ENCODE peak calls at places on chromosomes 1 and 21, in six cellular contexts. Q, R, G, S, H and B are unnamed samples.

GRCh38 chr21:45539796-45540600 is 2.2 kb downstream of the SLC19A1 start:
- DNase-seq in Q (no peak), R (no peak), G (no peak), S (no peak), H (no peak), B (no peak)

GRCh38 chr1:218182455-218182854 is 102.6 kb upstream of the RRP15 start:
- DNase-seq in Q (no peak), R (no peak), G (no peak), S (no peak), H (no peak), B (no peak)

GRCh38 chr1:18960409-18960808 is 3.9 kb upstream of the IFFO2 start:
- DNase-seq in Q (no peak), R (no peak), G (no peak), S (no peak), H (no peak), B (no peak)

GRCh38 chr1:44723496-44724407 is 7.2 kb downstream of the RNU5D-1 start:
- DNase-seq in Q (peak), R (no peak), G (no peak), S (no peak), H (no peak), B (no peak)

GRCh38 chr21:25563399-25564116 is 43.7 kb downstream of the MRPL39 start:
- DNase-seq in Q (peak), R (peak), G (no peak), S (no peak), H (peak), B (no peak)

GRCh38 chr21:28893687-28894086 is 99.0 kb downstream of the LTN1 start:
- DNase-seq in Q (no peak), R (no peak), G (no peak), S (no peak), H (no peak), B (no peak)

GRCh38 chr1:210684466-210685294 is 356.0 kb downstream of the HHAT start:
- DNase-seq in Q (peak), R (no peak), G (no peak), S (no peak), H (no peak), B (no peak)

GRCh38 chr1:155867766-155868165 is 8.4 kb downstream of the SYT11 start:
- DNase-seq in Q (no peak), R (no peak), G (no peak), S (no peak), H (no peak), B (no peak)

GRCh38 chr1:181739214-181739613 is 255.9 kb downstream of the CACNA1E start:
- DNase-seq in Q (no peak), R (no peak), G (no peak), S (no peak), H (no peak), B (no peak)

GRCh38 chr1:8439015-8439702 is 121.2 kb downstream of the SLC45A1 start:
- DNase-seq in Q (peak), R (peak), G (peak), S (peak), H (peak), B (peak)

GRCh38 chr1:31683997-31684396 is 19.8 kb downstream of the COL16A1 start:
- DNase-seq in Q (peak), R (no peak), G (no peak), S (no peak), H (no peak), B (no peak)

GRCh38 chr1:40662864-40663263 is 2.6 kb downstream of the RIMS3 start:
- DNase-seq in Q (no peak), R (peak), G (peak), S (no peak), H (no peak), B (no peak)

GRCh38 chr1:99705385-99705784 is 59.5 kb downstream of the PALMD start:
- DNase-seq in Q (no peak), R (peak), G (no peak), S (no peak), H (peak), B (no peak)

GRCh38 chr1:41427943-41428735 is 56.3 kb downstream of the EDN2 start:
- DNase-seq in Q (no peak), R (no peak), G (no peak), S (no peak), H (no peak), B (no peak)

GRCh38 chr1:40646385-40646784 is 19.1 kb downstream of the RIMS3 start:
- DNase-seq in Q (no peak), R (peak), G (peak), S (no peak), H (peak), B (no peak)

GRCh38 chr1:221030121-221030649 is 150.9 kb downstream of the HLX start:
- DNase-seq in Q (no peak), R (no peak), G (no peak), S (no peak), H (no peak), B (no peak)

GRCh38 chr1:109625601-109626560 is 6.2 kb downstream of the AMPD2 start:
- DNase-seq in Q (no peak), R (no peak), G (no peak), S (no peak), H (no peak), B (no peak)

GRCh38 chr1:235295902-235296350 is 32.1 kb downstream of the ARID4B start:
- DNase-seq in Q (no peak), R (no peak), G (peak), S (no peak), H (peak), B (peak)

GRCh38 chr1:6523566-6523965 is 30.7 kb downstream of the NOL9 start:
- DNase-seq in Q (peak), R (peak), G (peak), S (no peak), H (peak), B (no peak)

GRCh38 chr21:45076245-45076661 is 1.9 kb downstream of the ADARB1 start:
- DNase-seq in Q (no peak), R (peak), G (peak), S (no peak), H (peak), B (no peak)

GRCh38 chr1:210758761-210759160 is 375.2 kb downstream of the KCNH1 start:
- DNase-seq in Q (no peak), R (peak), G (no peak), S (no peak), H (no peak), B (no peak)

GRCh38 chr1:53765656-53766055 is 26.7 kb upstream of the GLIS1 start:
- DNase-seq in Q (peak), R (peak), G (peak), S (no peak), H (peak), B (peak)

GRCh38 chr21:43916691-43917514 is 51.9 kb downstream of the AGPAT3 start:
- DNase-seq in Q (peak), R (no peak), G (no peak), S (no peak), H (no peak), B (no peak)

GRCh38 chr1:82264762-82265161 is 464.0 kb downstream of the ADGRL2 start:
- DNase-seq in Q (no peak), R (no peak), G (no peak), S (no peak), H (no peak), B (no peak)

GRCh38 chr21:33061233-33061632 is 8.7 kb upstream of the OLIG1 start:
- DNase-seq in Q (no peak), R (no peak), G (no peak), S (no peak), H (no peak), B (no peak)

GRCh38 chr1:60970081-60970509 is 112.3 kb upstream of the NFIA start:
- DNase-seq in Q (no peak), R (peak), G (peak), S (no peak), H (peak), B (no peak)

GRCh38 chr1:2271134-2271785 is 43.1 kb downstream of the SKI start:
- DNase-seq in Q (no peak), R (no peak), G (no peak), S (no peak), H (no peak), B (no peak)

GRCh38 chr1:6858586-6858985 is 73.3 kb downstream of the CAMTA1 start:
- DNase-seq in Q (no peak), R (no peak), G (peak), S (no peak), H (no peak), B (peak)

GRCh38 chr21:38753114-38754100 is 52.3 kb upstream of the ETS2 start:
- DNase-seq in Q (no peak), R (no peak), G (no peak), S (no peak), H (peak), B (peak)

GRCh38 chr1:204989266-204990058 is 53.5 kb upstream of the CNTN2 start:
- DNase-seq in Q (peak), R (peak), G (peak), S (peak), H (peak), B (peak)

DNA sequence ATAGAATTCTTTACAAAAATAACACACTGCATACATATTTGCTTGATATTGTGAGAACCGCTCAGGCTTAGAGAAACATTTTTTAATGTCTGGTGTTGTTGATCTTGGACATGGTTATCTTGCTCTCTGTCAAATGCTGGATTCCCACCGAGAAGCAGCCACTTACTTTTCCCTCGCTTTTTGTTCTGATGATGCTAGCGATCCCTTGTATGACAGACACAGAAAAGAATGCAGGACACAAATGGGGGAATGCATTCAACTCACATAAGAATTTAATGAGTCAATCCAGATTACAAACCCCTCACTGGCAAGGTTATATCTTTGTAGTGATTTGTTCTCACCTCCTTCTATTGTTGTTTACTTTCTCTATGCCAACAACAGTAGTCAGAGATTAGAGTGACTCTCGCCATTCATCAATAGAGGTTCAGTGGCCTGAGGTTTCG is 76.8 kb upstream of the AKT3 start:
- DNase-seq in Q (no peak), R (peak), G (peak), S (no peak), H (peak), B (peak)
- H3K4me3 ChIP-seq in Q (no peak), R (no peak), G (no peak), S (no peak), H (no peak), B (no peak)

GRCh38 chr1:26541431-26541815 is 11.9 kb downstream of the RPS6KA1 start:
- DNase-seq in Q (peak), R (no peak), G (no peak), S (no peak), H (no peak), B (no peak)

GRCh38 chr1:26541816-26542711 is 12.5 kb downstream of the RPS6KA1 start:
- DNase-seq in Q (peak), R (peak), G (peak), S (peak), H (peak), B (peak)

GRCh38 chr1:26543444-26543835 is 13.9 kb downstream of the RPS6KA1 start:
- DNase-seq in Q (no peak), R (no peak), G (no peak), S (no peak), H (no peak), B (no peak)

GRCh38 chr1:26544156-26544555 is 14.6 kb downstream of the RPS6KA1 start:
- DNase-seq in Q (no peak), R (no peak), G (no peak), S (no peak), H (no peak), B (no peak)

GRCh38 chr1:26542781-26543443 is 13.4 kb downstream of the RPS6KA1 start:
- DNase-seq in Q (peak), R (no peak), G (no peak), S (no peak), H (no peak), B (no peak)
- H3K4me3 ChIP-seq in Q (peak), R (no peak), G (no peak), S (no peak), H (no peak), B (no peak)

DNA sequence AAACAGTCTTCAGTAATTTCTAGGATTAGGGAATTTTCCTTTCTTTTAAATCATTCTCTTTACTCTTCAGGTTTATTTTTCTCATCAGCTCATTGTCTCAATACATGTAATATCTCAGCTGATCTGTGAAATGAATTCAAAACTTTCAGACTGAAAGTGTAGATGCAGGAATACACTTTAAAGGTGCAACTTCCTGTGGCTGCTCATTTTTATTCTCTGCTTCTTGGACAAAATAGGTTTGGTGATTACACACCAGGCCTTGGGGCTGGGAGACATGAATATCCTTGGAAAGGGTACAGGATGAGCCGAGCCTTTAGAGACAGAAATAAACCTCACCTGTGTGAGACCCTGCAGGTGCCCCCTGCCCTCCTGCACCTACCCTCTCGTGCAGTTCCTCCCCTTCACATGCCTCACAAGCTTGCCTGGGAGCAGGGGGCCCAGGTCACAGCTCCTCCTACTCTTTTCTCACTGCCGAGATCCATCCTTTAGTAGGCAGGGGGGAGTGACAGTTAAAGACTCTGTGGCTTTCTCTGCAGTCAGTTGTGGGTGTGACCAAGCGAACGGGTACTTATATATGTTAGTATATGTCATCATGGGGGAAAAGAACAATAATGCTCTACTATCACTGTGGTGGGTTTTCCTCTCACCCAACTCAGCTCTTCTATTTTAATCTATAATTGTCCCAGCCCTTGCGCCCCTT is 23.6 kb downstream of the XCL2 start:
- DNase-seq in Q (no peak), R (no peak), G (no peak), S (no peak), H (no peak), B (no peak)
- H3K4me3 ChIP-seq in Q (no peak), R (no peak), G (no peak), S (no peak), H (no peak), B (no peak)

GRCh38 chr21:42698730-42699129 is 45.3 kb downstream of the PDE9A start:
- DNase-seq in Q (no peak), R (no peak), G (no peak), S (no peak), H (no peak), B (no peak)
- H3K4me3 ChIP-seq in Q (no peak), R (no peak), G (no peak), S (no peak), H (no peak), B (no peak)

GRCh38 chr1:28986296-28986910 is 72.0 kb downstream of the EPB41 start:
- DNase-seq in Q (no peak), R (no peak), G (peak), S (no peak), H (peak), B (no peak)
- H3K4me3 ChIP-seq in Q (no peak), R (no peak), G (no peak), S (no peak), H (no peak), B (no peak)

GRCh38 chr1:229581485-229581884 is 23.0 kb upstream of the ABCB10 start:
- DNase-seq in Q (no peak), R (no peak), G (no peak), S (no peak), H (no peak), B (no peak)

GRCh38 chr1:229574679-229575442 is 16.4 kb upstream of the ABCB10 start:
- DNase-seq in Q (no peak), R (no peak), G (no peak), S (no peak), H (no peak), B (no peak)

GRCh38 chr1:229582011-229582694 is 23.6 kb upstream of the ABCB10 start:
- DNase-seq in Q (no peak), R (no peak), G (peak), S (peak), H (peak), B (peak)

GRCh38 chr1:229579101-229579651 is 20.7 kb upstream of the ABCB10 start:
- DNase-seq in Q (peak), R (peak), G (peak), S (peak), H (peak), B (no peak)

DNA sequence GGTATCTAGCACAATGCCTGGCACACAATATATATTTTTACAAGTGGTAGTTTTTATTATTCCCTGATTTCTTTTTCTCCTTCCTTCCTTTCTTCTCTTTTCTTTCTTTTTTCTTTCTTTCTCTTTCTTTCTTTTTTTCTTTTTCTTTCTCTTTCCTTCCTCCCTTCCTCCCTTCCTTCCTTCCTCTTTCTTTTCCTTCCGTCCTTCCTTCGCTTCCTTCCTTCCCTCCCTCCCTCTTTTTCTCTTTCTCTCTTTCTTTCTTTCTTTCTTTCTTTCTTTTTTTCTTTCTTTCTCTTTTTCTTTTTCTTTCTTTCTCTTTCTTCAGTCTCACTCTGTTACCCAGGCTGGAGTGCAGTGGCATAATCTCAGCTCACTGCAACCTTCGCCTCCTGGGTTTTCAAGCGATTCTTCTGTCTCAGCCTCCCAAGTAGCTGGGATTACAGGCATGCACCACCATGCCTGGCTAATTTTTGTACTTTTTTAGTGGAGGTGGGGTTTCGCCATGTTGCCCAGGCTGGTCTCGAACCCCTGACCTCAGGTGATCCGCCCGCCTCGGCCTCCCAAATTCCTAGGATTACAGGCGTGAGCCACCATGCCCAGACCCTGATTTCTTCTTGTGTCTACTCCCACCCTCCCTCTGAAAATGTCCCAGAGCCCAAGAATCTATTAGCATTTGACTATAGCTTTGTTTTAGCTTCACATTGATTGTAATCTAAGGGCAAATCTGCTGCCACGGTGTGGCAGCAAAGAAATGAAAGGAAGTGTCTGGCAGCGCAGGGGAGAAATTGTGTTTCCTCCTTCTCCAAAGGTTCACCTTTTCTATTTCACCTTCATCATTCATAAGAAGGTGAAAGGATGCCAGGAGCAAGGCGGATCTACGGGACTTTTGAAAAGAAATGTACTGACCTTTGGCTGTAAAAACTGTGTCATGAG is 19.9 kb upstream of the ABCB10 start:
- DNase-seq in Q (no peak), R (no peak), G (no peak), S (no peak), H (no peak), B (no peak)
- H3K4me3 ChIP-seq in Q (peak), R (no peak), G (no peak), S (no peak), H (no peak), B (no peak)